ENCODE peak calls at places on chromosomes 4 and X, in nine cellular contexts. A is heart right ventricle; N is endothelial cell; Y is CD4-positive, alpha-beta T cell; R is esophagus squamous epithelium; D is astrocyte of the cerebellum; M is IMR-90; W is GM06990; Q is progenitor cell of endocrine pancreas. F is an unnamed sample.

GRCh38 chrX:10932842-10933440 is 178.2 kb upstream of the HCCS start:
- DNase-seq in A (no peak), N (no peak), Y (no peak), R (no peak), D (no peak), M (peak), W (no peak), Q (no peak), F (no peak)

GRCh38 chrX:152479525-152479924 is 28.4 kb upstream of the GABRA3 start:
- DNase-seq in A (no peak), N (no peak), Y (no peak), R (no peak), D (no peak), M (no peak), W (no peak), Q (no peak), F (no peak)

GRCh38 chr4:68349361-68350360 is at the start of gene YTHDC1:
- DNase-seq in A (peak), N (peak), Y (peak), R (peak), D (peak), M (peak), W (peak), Q (peak), F (peak)

GRCh38 chr4:54620773-54621172 is 37.0 kb upstream of the KIT start:
- DNase-seq in A (no peak), N (no peak), Y (no peak), R (no peak), D (no peak), M (no peak), W (no peak), Q (no peak), F (no peak)

GRCh38 chr4:65046496-65047101 is 623.7 kb downstream of the EPHA5 start:
- DNase-seq in A (no peak), N (no peak), Y (no peak), R (no peak), D (peak), M (no peak), W (no peak), Q (no peak), F (no peak)

GRCh38 chr4:85067342-85067741 is 100.9 kb upstream of the WDFY3 start:
- DNase-seq in A (no peak), N (no peak), Y (no peak), R (no peak), D (no peak), M (no peak), W (no peak), Q (no peak), F (no peak)

GRCh38 chr4:73859614-73860088 is 6.6 kb downstream of the PF4V1 start:
- DNase-seq in A (no peak), N (no peak), Y (no peak), R (no peak), D (peak), M (peak), W (no peak), Q (no peak), F (no peak)

GRCh38 chr4:825969-826330 is at the start of gene CPLX1:
- DNase-seq in A (no peak), N (peak), Y (no peak), R (no peak), D (no peak), M (no peak), W (no peak), Q (no peak), F (peak)

GRCh38 chr4:122826596-122827257 is at the start of gene FGF2:
- DNase-seq in A (peak), N (peak), Y (no peak), R (no peak), D (no peak), M (peak), W (peak), Q (peak), F (peak)

GRCh38 chr4:69731826-69732225 is 28.6 kb downstream of the SULT1B1 start:
- DNase-seq in A (no peak), N (no peak), Y (no peak), R (no peak), D (peak), M (no peak), W (no peak), Q (no peak), F (no peak)

GRCh38 chr4:88831063-88831462 is 133.4 kb upstream of the NAP1L5 start:
- DNase-seq in A (no peak), N (no peak), Y (no peak), R (no peak), D (no peak), M (no peak), W (no peak), Q (no peak), F (no peak)

GRCh38 chr4:118086334-118086733 is 52.0 kb downstream of the NDST3 start:
- DNase-seq in A (no peak), N (no peak), Y (no peak), R (no peak), D (no peak), M (peak), W (no peak), Q (no peak), F (peak)

GRCh38 chrX:30992381-30992904 is 79.4 kb downstream of the FTHL17 start:
- DNase-seq in A (no peak), N (no peak), Y (no peak), R (no peak), D (no peak), M (no peak), W (no peak), Q (no peak), F (no peak)

GRCh38 chr4:112978691-112979472 is 70.6 kb upstream of the ANK2 start:
- DNase-seq in A (no peak), N (no peak), Y (no peak), R (no peak), D (no peak), M (peak), W (no peak), Q (no peak), F (no peak)

GRCh38 chr4:155539746-155540145 is 126.9 kb upstream of the GUCY1A1 start:
- DNase-seq in A (no peak), N (no peak), Y (no peak), R (no peak), D (no peak), M (peak), W (no peak), Q (no peak), F (no peak)

GRCh38 chr4:149264093-149264733 is 551.4 kb downstream of the IQCM start:
- DNase-seq in A (no peak), N (peak), Y (no peak), R (no peak), D (peak), M (peak), W (no peak), Q (no peak), F (peak)

GRCh38 chrX:8233091-8233490 is 62.0 kb upstream of the VCX2 start:
- DNase-seq in A (no peak), N (no peak), Y (no peak), R (no peak), D (peak), M (no peak), W (no peak), Q (no peak), F (no peak)

GRCh38 chrX:71107762-71108360 is 1.3 kb upstream of the CXorf65 start:
- DNase-seq in A (no peak), N (no peak), Y (peak), R (no peak), D (no peak), M (no peak), W (no peak), Q (no peak), F (no peak)

GRCh38 chr4:25865586-25865985 is 2.8 kb upstream of the SEL1L3 start:
- DNase-seq in A (no peak), N (no peak), Y (no peak), R (no peak), D (no peak), M (no peak), W (no peak), Q (no peak), F (peak)

GRCh38 chr4:120771907-120772306 is 150.6 kb downstream of the PRDM5 start:
- DNase-seq in A (no peak), N (no peak), Y (no peak), R (no peak), D (no peak), M (no peak), W (no peak), Q (no peak), F (no peak)
- TF ChIP-seq CTCF in A (no peak), N (no peak), Y (no peak), R (no peak), D (no peak), M (no peak), W (no peak), Q (no peak), F (no peak)

DNA sequence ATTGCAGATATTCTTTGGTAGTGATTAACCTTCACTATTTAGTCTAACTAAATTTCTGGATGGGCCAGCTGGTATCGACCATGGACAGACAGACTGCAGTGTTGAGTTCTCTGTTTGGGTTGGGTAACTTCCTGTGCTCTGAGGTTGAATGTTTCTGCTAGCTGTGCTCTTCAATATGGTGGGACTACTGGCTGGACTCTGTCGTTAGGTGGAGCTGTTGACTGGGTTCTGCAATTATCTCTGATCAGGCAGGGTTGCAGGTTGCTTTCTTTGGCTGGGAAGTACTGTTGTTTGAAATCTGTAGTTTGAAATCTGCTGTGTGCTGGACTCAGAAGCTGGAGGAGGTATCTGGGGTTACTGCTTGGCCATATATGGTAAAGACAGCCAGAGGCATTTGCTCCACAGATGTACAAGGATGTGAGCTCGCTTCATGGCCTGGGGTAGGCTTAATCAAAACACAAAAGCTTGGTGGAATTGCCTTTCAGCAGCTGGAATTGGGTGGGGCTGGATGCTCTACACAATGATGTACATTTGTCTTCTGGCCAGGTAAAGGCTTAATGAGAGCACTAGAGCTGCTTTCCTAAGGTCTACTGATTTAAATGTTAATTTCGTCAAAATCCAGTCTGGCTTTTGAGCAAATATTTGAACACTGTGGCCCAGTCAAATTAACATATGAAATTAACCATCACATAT is 1472.0 kb downstream of the FAM133A start:
- DNase-seq in A (no peak), N (no peak), Y (no peak), R (no peak), D (no peak), M (no peak), W (no peak), Q (no peak), F (no peak)
- TF ChIP-seq CTCF in A (no peak), N (no peak), Y (no peak), R (no peak), D (no peak), M (no peak), W (no peak), Q (no peak), F (no peak)

DNA sequence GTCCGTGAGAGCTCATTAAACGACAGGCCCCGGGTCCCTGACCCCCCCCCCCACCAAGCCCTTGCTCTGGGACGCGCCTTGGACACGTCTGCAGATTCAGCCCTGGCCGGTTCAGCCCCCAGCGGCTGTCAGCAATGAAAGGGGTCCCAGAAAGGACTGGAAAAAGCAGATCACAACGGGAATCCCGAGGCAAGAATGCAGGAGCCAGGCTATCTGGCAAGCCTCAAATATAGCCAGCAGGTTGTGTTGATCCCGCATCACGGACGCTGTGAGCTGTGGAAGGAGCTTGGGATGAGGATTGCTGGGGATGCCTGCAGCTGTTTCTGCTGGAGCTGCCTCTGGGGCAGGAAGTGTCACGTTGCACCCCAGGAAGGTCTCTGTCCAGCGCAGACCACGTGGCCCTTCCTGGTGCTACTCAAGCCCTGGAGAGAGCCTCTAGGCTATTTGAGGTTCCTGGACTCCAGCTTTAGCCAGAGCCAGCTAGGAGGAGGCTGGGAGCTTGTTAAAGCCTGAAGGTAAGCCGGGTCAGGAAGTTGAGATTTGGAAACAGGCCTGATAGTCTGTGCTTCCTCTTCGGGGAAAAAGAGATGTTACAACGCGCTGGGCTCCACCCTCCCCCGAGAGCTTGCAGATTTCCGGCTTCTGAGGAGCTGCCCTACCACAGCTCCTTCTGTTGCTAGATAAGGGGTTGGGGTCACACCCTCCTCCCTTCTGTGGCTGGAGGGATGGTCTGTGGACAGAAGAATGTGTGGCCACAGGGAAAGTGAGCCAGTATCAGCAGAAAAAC is 19.3 kb upstream of the CSF2RA start:
- DNase-seq in A (peak), N (no peak), Y (peak), R (no peak), D (no peak), M (no peak), W (peak), Q (no peak), F (peak)
- TF ChIP-seq CTCF in A (no peak), N (no peak), Y (no peak), R (no peak), D (no peak), M (no peak), W (no peak), Q (no peak), F (no peak)

GRCh38 chr4:52103314-52103713 is 52.2 kb downstream of the SPATA18 start:
- DNase-seq in A (no peak), N (peak), Y (no peak), R (no peak), D (no peak), M (no peak), W (no peak), Q (no peak), F (no peak)
- TF ChIP-seq CTCF in A (no peak), N (no peak), Y (no peak), R (no peak), D (peak), M (peak), W (no peak), Q (peak), F (no peak)

DNA sequence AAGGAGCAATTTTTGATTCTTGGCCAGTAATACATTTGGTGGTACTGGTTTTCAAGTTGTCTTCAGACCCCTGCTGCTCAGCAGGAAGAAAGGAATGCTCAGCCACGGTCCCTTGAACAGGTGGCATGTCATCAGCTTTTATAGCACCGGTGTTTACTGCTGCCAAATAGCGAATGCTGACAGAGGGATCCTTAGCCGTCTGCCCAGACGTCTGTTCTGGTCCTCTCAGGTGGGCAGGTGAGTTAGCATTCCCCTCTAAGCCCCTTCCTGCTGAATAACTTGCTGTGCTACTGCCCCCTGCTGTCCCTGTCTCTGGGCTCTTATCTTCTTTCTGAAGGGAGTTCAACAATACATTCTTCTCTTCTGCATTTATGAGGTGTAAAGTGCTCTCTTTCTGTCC is 28.4 kb downstream of the BOD1L1 start:
- DNase-seq in A (no peak), N (no peak), Y (no peak), R (no peak), D (no peak), M (no peak), W (no peak), Q (no peak), F (no peak)
- TF ChIP-seq CTCF in A (no peak), N (peak), Y (no peak), R (no peak), D (peak), M (peak), W (peak), Q (peak), F (no peak)

F was measured in Calu3.